ENCODE peak calls at places on chromosomes 6 and 20, in five cellular contexts. D is OCI-LY7; P is SJCRH30; J is naive thymus-derived CD4-positive, alpha-beta T cell; R is GM23338. X is an unnamed sample. For H3K4me1, the result is how much of the 10 kb centered on the place peaks cover.

GRCh38 chr6:151014404-151015150 is 149.1 kb downstream of the MTHFD1L start:
- DNase-seq in P (peak), D (peak), J (peak), R (peak), X (peak)

GRCh38 chr6:159012201-159012600 is 12.2 kb upstream of the RSPH3 start:
- DNase-seq in P (no peak), R (no peak), D (no peak), J (no peak), X (no peak)

GRCh38 chr6:44725070-44725469 is 337.6 kb downstream of the CDC5L start:
- DNase-seq in R (no peak), J (no peak), D (no peak), P (no peak), X (no peak)

GRCh38 chr6:44216677-44217331 is at the start of gene MYMX:
- DNase-seq in P (peak), J (no peak), D (no peak), R (peak), X (peak)

GRCh38 chr6:43011207-43011606 is 2.5 kb downstream of the MEA1 start:
- DNase-seq in P (no peak), J (no peak), R (peak), D (no peak), X (no peak)

GRCh38 chr6:83097204-83097603 is 29.7 kb downstream of the DOP1A start:
- DNase-seq in P (no peak), R (no peak), D (no peak), J (no peak), X (no peak)

GRCh38 chr6:149211046-149211571 is 106.4 kb upstream of the TAB2 start:
- DNase-seq in R (no peak), J (no peak), D (peak), P (no peak), X (no peak)

GRCh38 chr6:54892831-54893230 is 46.3 kb downstream of the FAM83B start:
- DNase-seq in R (no peak), D (no peak), J (no peak), P (peak), X (no peak)

GRCh38 chr6:111052171-111052570 is 35.1 kb upstream of the SLC16A10 start:
- DNase-seq in J (no peak), D (no peak), R (no peak), P (no peak), X (no peak)

GRCh38 chr6:45706319-45706718 is 309.3 kb downstream of the CLIC5 start:
- DNase-seq in R (no peak), J (no peak), P (no peak), D (no peak), X (no peak)

GRCh38 chr6:3323696-3324261 is 65.0 kb downstream of the PSMG4 start:
- DNase-seq in D (no peak), P (no peak), J (no peak), R (no peak), X (no peak)

GRCh38 chr6:142361765-142362540 is 60.1 kb downstream of the ADGRG6 start:
- DNase-seq in P (no peak), J (no peak), D (no peak), R (no peak), X (no peak)

GRCh38 chr20:64255361-64256281 is at the start of gene PCMTD2:
- DNase-seq in J (peak), D (peak), R (peak), P (peak), X (peak)

GRCh38 chr6:83546636-83547035 is 34.3 kb downstream of the PRSS35 start:
- DNase-seq in D (no peak), R (no peak), J (no peak), P (no peak), X (no peak)

GRCh38 chr6:113859349-113860164 is 2.4 kb downstream of the MARCKS start:
- DNase-seq in P (no peak), R (peak), J (no peak), D (no peak), X (peak)

GRCh38 chr6:170100046-170100445 is 190.8 kb downstream of the DLL1 start:
- DNase-seq in D (no peak), P (no peak), J (no peak), R (no peak), X (peak)

GRCh38 chr20:24914388-24915241 is 34.5 kb upstream of the CST7 start:
- DNase-seq in P (no peak), R (no peak), D (no peak), J (no peak), X (no peak)

GRCh38 chr6:105804436-105804835 is 281.7 kb upstream of the PRDM1 start:
- DNase-seq in D (no peak), J (no peak), P (no peak), R (no peak), X (no peak)

GRCh38 chr20:37475258-37475657 is 45.8 kb upstream of the NNAT start:
- DNase-seq in R (no peak), J (no peak), D (peak), P (no peak), X (no peak)

GRCh38 chr20:63639093-63639860 is 12.4 kb upstream of the GMEB2 start:
- DNase-seq in D (peak), P (no peak), R (no peak), J (peak), X (peak)

GRCh38 chr6:132768051-132768517 is 10.4 kb upstream of the VNN2 start:
- DNase-seq in R (peak), P (peak), J (peak), D (peak), X (peak)

GRCh38 chr6:160355001-160355400 is 6.8 kb downstream of the SLC22A3 start:
- DNase-seq in R (no peak), P (no peak), J (no peak), D (no peak), X (no peak)

GRCh38 chr6:78243519-78243918 is 590.7 kb downstream of the MEI4 start:
- DNase-seq in D (no peak), J (no peak), P (peak), R (no peak), X (no peak)

GRCh38 chr6:143060354-143060805 is 309 bp upstream of the AIG1 start:
- DNase-seq in P (peak), D (peak), R (peak), J (peak), X (peak)

GRCh38 chr6:155120034-155120433 is 124.9 kb downstream of the TIAM2 start:
- DNase-seq in D (no peak), J (no peak), P (peak), R (peak), X (no peak)

GRCh38 chr20:32574296-32575226 is 10.6 kb downstream of the NOL4L start:
- DNase-seq in D (no peak), P (peak), R (peak), J (no peak), X (peak)

GRCh38 chr20:7806831-7807230 is 133.4 kb downstream of the HAO1 start:
- DNase-seq in J (no peak), D (no peak), R (no peak), P (no peak), X (no peak)

GRCh38 chr20:24933266-24933908 is 15.7 kb upstream of the CST7 start:
- DNase-seq in J (no peak), D (no peak), R (no peak), P (no peak), X (no peak)

GRCh38 chr20:62772994-62773858 is 23.0 kb upstream of the MRGBP start:
- DNase-seq in D (no peak), J (no peak), P (peak), R (no peak), X (no peak)

GRCh38 chr20:14445310-14445709 is 107.9 kb upstream of the FLRT3 start:
- DNase-seq in P (peak), R (no peak), D (no peak), J (no peak), X (no peak)

GRCh38 chr20:63029358-63030121 is 22.8 kb upstream of the BHLHE23 start:
- DNase-seq in R (peak), J (peak), P (no peak), D (peak), X (peak)

DNA sequence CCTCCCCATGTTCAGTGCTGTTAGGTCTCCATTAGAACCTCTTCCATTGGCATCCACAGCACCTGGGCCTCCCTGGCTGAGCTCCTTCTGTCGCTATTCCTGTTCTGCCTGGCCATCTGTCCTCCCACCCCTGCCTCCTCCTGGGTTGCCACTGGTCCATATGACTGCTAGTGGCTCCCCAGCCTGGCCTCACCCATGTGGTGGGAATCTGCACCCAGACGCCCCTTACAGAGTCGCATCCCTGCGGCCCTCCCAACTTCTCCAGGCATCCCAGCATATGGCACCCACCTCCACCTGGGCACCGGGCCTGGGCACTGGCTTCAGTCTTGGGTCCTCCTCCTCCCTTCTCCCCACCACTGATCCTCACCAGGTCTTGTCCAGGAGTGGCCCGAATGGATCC is 7.7 kb downstream of the CDC25B start:
- DNase-seq in J (no peak), D (no peak), R (no peak), P (no peak), X (no peak)
- H3K27ac ChIP-seq in J (peak), D (no peak), R (no peak), P (no peak), X (no peak)

GRCh38 chr6:35583893-35584688 is 71.4 kb upstream of the TULP1 start:
- DNase-seq in P (peak), D (peak), J (peak), R (peak), X (no peak)
- H3K4me1 ChIP-seq in P (under half), D (under half), J (half or more), R (under half), X (under half)

GRCh38 chr6:37517411-37517812 is 17.7 kb upstream of the CCDC167 start:
- DNase-seq in P (no peak), J (peak), D (no peak), R (no peak), X (no peak)
- H3K27ac ChIP-seq in P (no peak), J (peak), D (no peak), R (no peak), X (no peak)

DNA sequence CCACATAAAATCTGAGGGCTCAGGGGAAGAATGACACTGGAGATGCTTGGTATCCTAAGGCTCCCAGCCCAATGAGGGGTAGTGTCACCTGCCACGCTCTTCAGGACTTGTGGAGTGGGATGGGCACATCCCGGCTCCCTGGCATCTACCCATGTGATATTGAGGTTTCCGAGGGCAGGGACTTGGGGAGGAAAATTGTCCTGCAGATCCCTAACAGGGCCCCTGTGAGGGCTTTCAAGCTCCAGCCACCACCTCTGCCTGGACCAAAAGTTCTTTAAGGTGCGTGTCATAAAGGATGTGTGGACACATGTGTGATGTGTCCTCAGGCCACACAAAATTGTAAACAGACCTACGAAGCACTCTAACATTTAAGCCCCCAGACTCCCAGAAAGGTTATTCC is 2.5 kb downstream of the SCML4 start:
- DNase-seq in R (no peak), P (peak), D (no peak), J (no peak), X (no peak)
- H3K4me1 ChIP-seq in R (under half), P (under half), D (under half), J (under half), X (under half)

DNA sequence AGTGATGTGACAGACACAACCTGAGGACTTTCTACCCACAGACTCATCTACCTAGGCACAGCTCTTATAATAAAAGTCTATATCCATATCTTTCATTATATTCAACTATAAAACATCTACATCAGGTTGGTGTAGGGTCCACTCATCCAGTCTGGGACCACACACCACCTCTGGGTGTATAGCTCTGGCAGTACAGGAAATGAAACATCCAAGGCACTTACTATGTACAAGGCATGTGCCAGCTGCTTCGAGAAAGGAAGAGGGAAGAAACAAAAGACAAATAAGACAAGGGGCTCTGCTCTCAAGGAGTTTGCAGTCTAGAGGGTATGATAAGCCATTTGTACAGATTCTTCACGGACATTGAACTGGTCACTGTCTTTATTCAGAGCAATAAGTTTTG is 18.6 kb downstream of the KIF13A start:
- DNase-seq in R (no peak), J (no peak), D (no peak), P (no peak), X (no peak)
- H3K27ac ChIP-seq in R (no peak), J (no peak), D (no peak), P (no peak), X (no peak)

GRCh38 chr6:136148051-136148450 is 102.1 kb downstream of the MTFR2 start:
- DNase-seq in P (no peak), J (no peak), D (no peak), R (no peak), X (no peak)

GRCh38 chr6:136146130-136146529 is 104.0 kb downstream of the MTFR2 start:
- DNase-seq in J (no peak), R (no peak), P (no peak), D (no peak), X (no peak)

GRCh38 chr6:136149311-136149710 is 100.8 kb downstream of the MTFR2 start:
- DNase-seq in R (no peak), P (no peak), D (no peak), J (no peak), X (no peak)

GRCh38 chr6:136148523-136148922 is 101.6 kb downstream of the MTFR2 start:
- DNase-seq in R (no peak), D (no peak), P (no peak), J (no peak), X (no peak)

GRCh38 chr6:136147342-136147741 is 102.8 kb downstream of the MTFR2 start:
- DNase-seq in P (no peak), R (no peak), J (no peak), D (no peak), X (no peak)
- H3K4me1 ChIP-seq in P (under half), R (under half), J (under half), D (under half), X (under half)

GRCh38 chr6:18241208-18241836 is 23.0 kb downstream of the DEK start:
- DNase-seq in J (no peak), D (no peak), R (no peak), P (no peak), X (no peak)
- H3K27ac ChIP-seq in J (no peak), D (no peak), R (peak), P (no peak), X (no peak)

GRCh38 chr6:9623985-9624384 is 790.9 kb downstream of the TFAP2A start:
- DNase-seq in P (no peak), J (no peak), R (no peak), D (no peak), X (no peak)
- H3K4me1 ChIP-seq in P (under half), J (under half), R (under half), D (under half), X (under half)

GRCh38 chr6:89375427-89375868 is 22.9 kb upstream of the UBE2J1 start:
- DNase-seq in P (peak), D (peak), R (peak), J (peak), X (peak)

GRCh38 chr6:89379281-89379680 is 26.8 kb upstream of the UBE2J1 start:
- DNase-seq in P (no peak), D (peak), R (no peak), J (no peak), X (no peak)

GRCh38 chr6:89378628-89379027 is 26.1 kb upstream of the UBE2J1 start:
- DNase-seq in J (no peak), R (no peak), D (no peak), P (no peak), X (no peak)

GRCh38 chr6:89372506-89372901 is 20.0 kb upstream of the UBE2J1 start:
- DNase-seq in J (no peak), D (peak), R (no peak), P (no peak), X (no peak)

DNA sequence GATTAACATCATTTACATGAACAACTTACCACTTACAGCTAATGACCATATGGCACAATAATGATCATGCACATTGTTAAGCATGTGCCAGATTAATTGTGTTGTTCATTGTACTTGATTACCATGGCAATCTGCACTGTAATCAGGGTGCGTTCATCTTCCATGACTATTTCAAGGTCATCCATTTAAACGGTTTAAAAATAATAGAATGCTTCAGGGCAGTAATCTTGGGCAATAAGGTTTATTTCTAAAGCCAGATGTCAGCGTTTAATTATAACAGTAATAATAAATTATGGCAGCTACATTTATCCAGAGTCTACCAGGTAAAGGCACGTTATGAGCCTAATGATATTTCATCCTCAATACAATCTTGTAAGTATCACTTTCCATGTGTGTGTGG is 23.4 kb upstream of the UBE2J1 start:
- DNase-seq in J (no peak), P (no peak), R (no peak), D (no peak), X (no peak)
- H3K27ac ChIP-seq in J (no peak), P (no peak), R (peak), D (peak), X (peak)

GRCh38 chr6:30358340-30358679 is 13.4 kb downstream of the RPP21 start:
- DNase-seq in J (no peak), D (no peak), R (peak), P (no peak), X (no peak)
- H3K4me1 ChIP-seq in J (under half), D (under half), R (under half), P (under half), X (under half)